ENCODE peak calls at places on chromosomes 3 and 15, in six cellular contexts. One of them, this sample, is unnamed.

GRCh38 chr15:96345560-96346389 is 15.3 kb downstream of the NR2F2 start:
- DNase-seq in K562: no peak
- DNase-seq in HCT116: no peak
- DNase-seq in GM12878: no peak
- DNase-seq in WTC11: peak; percentile 49
- DNase-seq in H1: no peak
- DNase-seq in this sample: peak; percentile 67

GRCh38 chr3:126516152-126516935 is 1.2 kb downstream of the UROC1 start:
- DNase-seq in HCT116: no peak
- DNase-seq in H1: no peak
- DNase-seq in K562: no peak
- DNase-seq in WTC11: no peak
- DNase-seq in GM12878: no peak
- DNase-seq in this sample: no peak

GRCh38 chr15:71586463-71586862 is 223.9 kb upstream of the NR2E3 start:
- DNase-seq in K562: no peak
- DNase-seq in GM12878: no peak
- DNase-seq in WTC11: no peak
- DNase-seq in HCT116: no peak
- DNase-seq in H1: no peak
- DNase-seq in this sample: no peak

GRCh38 chr3:154229217-154229590 is 95.1 kb downstream of the DHX36 start:
- DNase-seq in GM12878: no peak
- DNase-seq in HCT116: no peak
- DNase-seq in WTC11: no peak
- DNase-seq in H1: no peak
- DNase-seq in K562: no peak
- DNase-seq in this sample: no peak

GRCh38 chr3:192915724-192916123 is 1.9 kb downstream of the MB21D2 start:
- DNase-seq in K562: no peak
- DNase-seq in GM12878: no peak
- DNase-seq in WTC11: no peak
- DNase-seq in H1: no peak
- DNase-seq in HCT116: no peak
- DNase-seq in this sample: no peak

GRCh38 chr3:53030864-53031445 is 14.9 kb downstream of the SFMBT1 start:
- DNase-seq in HCT116: no peak
- DNase-seq in K562: no peak
- DNase-seq in GM12878: no peak
- DNase-seq in H1: no peak
- DNase-seq in WTC11: peak; percentile 29
- DNase-seq in this sample: no peak

GRCh38 chr3:172647823-172648222 is 63.0 kb downstream of the NCEH1 start:
- DNase-seq in HCT116: peak; percentile 43
- DNase-seq in K562: no peak
- DNase-seq in WTC11: no peak
- DNase-seq in H1: no peak
- DNase-seq in GM12878: no peak
- DNase-seq in this sample: no peak

GRCh38 chr15:68256675-68257450 is 20.7 kb upstream of the FEM1B start:
- DNase-seq in HCT116: no peak
- DNase-seq in H1: peak; percentile 88
- DNase-seq in K562: no peak
- DNase-seq in WTC11: peak; percentile 95
- DNase-seq in GM12878: no peak
- DNase-seq in this sample: no peak

GRCh38 chr15:35925634-35926380 is 379.8 kb upstream of the DPH6 start:
- DNase-seq in GM12878: no peak
- DNase-seq in WTC11: no peak
- DNase-seq in H1: no peak
- DNase-seq in K562: no peak
- DNase-seq in HCT116: peak; percentile 12
- DNase-seq in this sample: no peak

GRCh38 chr3:160709477-160710182 is 32.7 kb downstream of the ARL14 start:
- DNase-seq in H1: no peak
- DNase-seq in WTC11: no peak
- DNase-seq in GM12878: no peak
- DNase-seq in K562: no peak
- DNase-seq in HCT116: no peak
- DNase-seq in this sample: no peak

GRCh38 chr3:59611649-59612431 is 562.0 kb upstream of the CFAP20DC start:
- DNase-seq in HCT116: no peak
- DNase-seq in WTC11: no peak
- DNase-seq in GM12878: no peak
- DNase-seq in K562: no peak
- DNase-seq in H1: no peak
- DNase-seq in this sample: peak; percentile 39

GRCh38 chr3:41598804-41599481 is 363.0 kb downstream of the ULK4 start:
- DNase-seq in K562: no peak
- DNase-seq in H1: no peak
- DNase-seq in HCT116: no peak
- DNase-seq in WTC11: no peak
- DNase-seq in GM12878: no peak
- DNase-seq in this sample: no peak

GRCh38 chr3:169044341-169045113 is 619.0 kb downstream of the MECOM start:
- DNase-seq in WTC11: no peak
- DNase-seq in K562: no peak
- DNase-seq in HCT116: no peak
- DNase-seq in H1: no peak
- DNase-seq in GM12878: no peak
- DNase-seq in this sample: no peak

GRCh38 chr3:188133646-188134045 is 20.3 kb upstream of the LPP start:
- DNase-seq in HCT116: no peak
- DNase-seq in WTC11: no peak
- DNase-seq in GM12878: no peak
- DNase-seq in K562: no peak
- DNase-seq in H1: no peak
- DNase-seq in this sample: no peak

GRCh38 chr15:78072080-78072892 is 5.2 kb downstream of the TBC1D2B start:
- DNase-seq in WTC11: peak; percentile 2
- DNase-seq in HCT116: no peak
- DNase-seq in K562: no peak
- DNase-seq in H1: no peak
- DNase-seq in GM12878: no peak
- DNase-seq in this sample: no peak

GRCh38 chr3:69246612-69247011 is 124.2 kb upstream of the LMOD3 start:
- DNase-seq in GM12878: no peak
- DNase-seq in WTC11: no peak
- DNase-seq in H1: no peak
- DNase-seq in HCT116: no peak
- DNase-seq in K562: no peak
- DNase-seq in this sample: no peak
- TF ChIP-seq SP1 in GM12878: no peak
- TF ChIP-seq SP1 in WTC11: no peak
- TF ChIP-seq SP1 in H1: no peak
- TF ChIP-seq SP1 in HCT116: no peak
- TF ChIP-seq SP1 in K562: no peak
- TF ChIP-seq SP1 in this sample: no peak

GRCh38 chr15:33104276-33104675 is 90.2 kb downstream of the FMN1 start:
- DNase-seq in WTC11: no peak
- DNase-seq in H1: no peak
- DNase-seq in HCT116: peak; percentile 19
- DNase-seq in K562: no peak
- DNase-seq in GM12878: no peak
- DNase-seq in this sample: no peak
- TF ChIP-seq SP1 in WTC11: no peak
- TF ChIP-seq SP1 in H1: no peak
- TF ChIP-seq SP1 in HCT116: no peak
- TF ChIP-seq SP1 in K562: no peak
- TF ChIP-seq SP1 in GM12878: no peak
- TF ChIP-seq SP1 in this sample: no peak

GRCh38 chr3:30966896-30967295 is 72.4 kb upstream of the GADL1 start:
- DNase-seq in K562: no peak
- DNase-seq in GM12878: no peak
- DNase-seq in WTC11: no peak
- DNase-seq in HCT116: no peak
- DNase-seq in H1: no peak
- DNase-seq in this sample: no peak
- TF ChIP-seq SP1 in K562: no peak
- TF ChIP-seq SP1 in GM12878: no peak
- TF ChIP-seq SP1 in WTC11: no peak
- TF ChIP-seq SP1 in HCT116: no peak
- TF ChIP-seq SP1 in H1: no peak
- TF ChIP-seq SP1 in this sample: no peak

GRCh38 chr15:73832657-73833056 is 40.7 kb upstream of the TBC1D21 start:
- DNase-seq in WTC11: peak; percentile 19
- DNase-seq in GM12878: no peak
- DNase-seq in H1: no peak
- DNase-seq in HCT116: no peak
- DNase-seq in K562: no peak
- DNase-seq in this sample: no peak

GRCh38 chr15:73821181-73821580 is 52.2 kb upstream of the TBC1D21 start:
- DNase-seq in K562: no peak
- DNase-seq in H1: no peak
- DNase-seq in HCT116: no peak
- DNase-seq in WTC11: no peak
- DNase-seq in GM12878: no peak
- DNase-seq in this sample: no peak

GRCh38 chr15:73822998-73823397 is 50.4 kb upstream of the TBC1D21 start:
- DNase-seq in HCT116: no peak
- DNase-seq in H1: no peak
- DNase-seq in GM12878: no peak
- DNase-seq in K562: no peak
- DNase-seq in WTC11: peak; percentile 56
- DNase-seq in this sample: peak; percentile 23

GRCh38 chr15:73826711-73827243 is 46.6 kb upstream of the TBC1D21 start:
- DNase-seq in GM12878: no peak
- DNase-seq in K562: peak; percentile 31
- DNase-seq in H1: no peak
- DNase-seq in HCT116: no peak
- DNase-seq in WTC11: no peak
- DNase-seq in this sample: no peak
- TF ChIP-seq SP1 in GM12878: no peak
- TF ChIP-seq SP1 in K562: no peak
- TF ChIP-seq SP1 in H1: no peak
- TF ChIP-seq SP1 in HCT116: no peak
- TF ChIP-seq SP1 in WTC11: no peak
- TF ChIP-seq SP1 in this sample: no peak

GRCh38 chr3:142105991-142106390 is 43.4 kb downstream of the TFDP2 start:
- DNase-seq in K562: no peak
- DNase-seq in GM12878: no peak
- DNase-seq in HCT116: no peak
- DNase-seq in H1: no peak
- DNase-seq in WTC11: no peak
- DNase-seq in this sample: no peak

GRCh38 chr3:142104763-142105162 is 44.6 kb downstream of the TFDP2 start:
- DNase-seq in K562: no peak
- DNase-seq in WTC11: no peak
- DNase-seq in GM12878: no peak
- DNase-seq in H1: no peak
- DNase-seq in HCT116: no peak
- DNase-seq in this sample: no peak

GRCh38 chr3:142106536-142106935 is 42.8 kb downstream of the TFDP2 start:
- DNase-seq in K562: no peak
- DNase-seq in HCT116: no peak
- DNase-seq in GM12878: no peak
- DNase-seq in H1: no peak
- DNase-seq in WTC11: no peak
- DNase-seq in this sample: no peak
- TF ChIP-seq SP1 in K562: no peak
- TF ChIP-seq SP1 in HCT116: no peak
- TF ChIP-seq SP1 in GM12878: no peak
- TF ChIP-seq SP1 in H1: no peak
- TF ChIP-seq SP1 in WTC11: no peak
- TF ChIP-seq SP1 in this sample: no peak

GRCh38 chr3:185711255-185711870 is 113.5 kb downstream of the IGF2BP2 start:
- DNase-seq in HCT116: no peak
- DNase-seq in H1: no peak
- DNase-seq in GM12878: no peak
- DNase-seq in K562: no peak
- DNase-seq in WTC11: no peak
- DNase-seq in this sample: no peak
- TF ChIP-seq SP1 in HCT116: no peak
- TF ChIP-seq SP1 in H1: no peak
- TF ChIP-seq SP1 in GM12878: no peak
- TF ChIP-seq SP1 in K562: no peak
- TF ChIP-seq SP1 in WTC11: peak; percentile 27
- TF ChIP-seq SP1 in this sample: no peak

GRCh38 chr15:74505837-74506514 is 35.0 kb upstream of the ARID3B start:
- DNase-seq in K562: no peak
- DNase-seq in HCT116: no peak
- DNase-seq in GM12878: no peak
- DNase-seq in WTC11: no peak
- DNase-seq in H1: no peak
- DNase-seq in this sample: no peak
- TF ChIP-seq SP1 in K562: no peak
- TF ChIP-seq SP1 in HCT116: no peak
- TF ChIP-seq SP1 in GM12878: no peak
- TF ChIP-seq SP1 in WTC11: no peak
- TF ChIP-seq SP1 in H1: no peak
- TF ChIP-seq SP1 in this sample: no peak

GRCh38 chr15:84828433-84828908 is 11.3 kb downstream of the ALPK3 start:
- DNase-seq in K562: no peak
- DNase-seq in GM12878: no peak
- DNase-seq in HCT116: no peak
- DNase-seq in WTC11: no peak
- DNase-seq in H1: no peak
- DNase-seq in this sample: no peak

GRCh38 chr15:84827246-84827645 is 10.1 kb downstream of the ALPK3 start:
- DNase-seq in HCT116: no peak
- DNase-seq in WTC11: no peak
- DNase-seq in GM12878: no peak
- DNase-seq in K562: no peak
- DNase-seq in H1: no peak
- DNase-seq in this sample: no peak

GRCh38 chr15:84823580-84823878 is 6.4 kb downstream of the ALPK3 start:
- DNase-seq in K562: no peak
- DNase-seq in GM12878: no peak
- DNase-seq in H1: no peak
- DNase-seq in HCT116: no peak
- DNase-seq in WTC11: no peak
- DNase-seq in this sample: no peak

GRCh38 chr15:84824260-84824690 is 7.1 kb downstream of the ALPK3 start:
- DNase-seq in K562: no peak
- DNase-seq in WTC11: no peak
- DNase-seq in GM12878: no peak
- DNase-seq in HCT116: no peak
- DNase-seq in H1: no peak
- DNase-seq in this sample: no peak

DNA sequence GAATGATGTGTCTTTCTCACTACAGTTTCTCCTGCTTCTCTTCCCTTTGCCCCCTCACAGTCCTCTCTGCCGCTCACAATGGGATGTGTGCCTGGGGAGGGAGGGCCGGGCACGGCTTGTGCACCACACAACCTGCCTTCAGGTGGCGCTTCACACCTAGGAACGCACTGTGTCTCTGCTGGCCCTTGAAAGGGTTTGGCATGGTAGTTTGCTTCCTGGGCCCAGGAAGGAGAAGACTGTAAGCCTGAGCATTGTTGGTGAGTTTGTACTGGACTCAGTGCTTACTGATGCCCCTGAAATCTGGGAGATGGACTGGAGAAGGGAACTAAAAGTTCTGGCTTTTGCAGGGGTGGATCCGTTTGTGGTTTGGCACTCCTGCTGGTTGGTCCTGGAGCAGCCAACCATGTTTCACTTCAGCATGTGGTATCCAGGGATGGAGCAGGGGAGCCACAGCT is 9.2 kb downstream of the ALPK3 start:
- DNase-seq in K562: peak; percentile 70
- DNase-seq in GM12878: no peak
- DNase-seq in WTC11: peak; percentile 77
- DNase-seq in HCT116: peak; percentile 56
- DNase-seq in H1: no peak
- DNase-seq in this sample: peak; percentile 73
- TF ChIP-seq SP1 in K562: no peak
- TF ChIP-seq SP1 in GM12878: no peak
- TF ChIP-seq SP1 in WTC11: no peak
- TF ChIP-seq SP1 in HCT116: no peak
- TF ChIP-seq SP1 in H1: no peak
- TF ChIP-seq SP1 in this sample: no peak